ENCODE peak calls at places on chromosomes 11 and 22, in nine cellular contexts. V, T, Q, B, F, J, U, W and C are unnamed samples.

GRCh38 chr11:76747428-76747979 is 35.7 kb upstream of the TSKU start:
- DNase-seq in V (no peak), T (no peak), Q (no peak), B (no peak), F (no peak), J (no peak), U (no peak), W (no peak), C (no peak)

GRCh38 chr11:92443109-92443508 is 218.5 kb downstream of the FAT3 start:
- DNase-seq in V (no peak), T (no peak), Q (no peak), B (no peak), F (no peak), J (no peak), U (no peak), W (no peak), C (no peak)

GRCh38 chr11:115207166-115207591 is 297.0 kb downstream of the CADM1 start:
- DNase-seq in V (no peak), T (no peak), Q (no peak), B (no peak), F (no peak), J (no peak), U (no peak), W (no peak), C (no peak)

GRCh38 chr22:38416621-38417251 is 38.3 kb downstream of the KCNJ4 start:
- DNase-seq in V (no peak), T (no peak), Q (no peak), B (no peak), F (no peak), J (peak), U (no peak), W (peak), C (no peak)

GRCh38 chr11:83641511-83641910 is 355.3 kb upstream of the CCDC90B start:
- DNase-seq in V (peak), T (no peak), Q (peak), B (no peak), F (no peak), J (no peak), U (no peak), W (peak), C (no peak)

GRCh38 chr22:26550498-26551033 is 38.3 kb upstream of the TFIP11 start:
- DNase-seq in V (peak), T (no peak), Q (peak), B (no peak), F (no peak), J (no peak), U (no peak), W (peak), C (no peak)

GRCh38 chr22:25748140-25748539 is 6.2 kb downstream of the MYO18B start:
- DNase-seq in V (no peak), T (no peak), Q (no peak), B (no peak), F (no peak), J (no peak), U (no peak), W (no peak), C (no peak)

GRCh38 chr11:19725379-19726079 is 12.9 kb downstream of the NAV2 start:
- DNase-seq in V (no peak), T (no peak), Q (no peak), B (no peak), F (no peak), J (no peak), U (no peak), W (no peak), C (no peak)

GRCh38 chr11:117703209-117703608 is 93.8 kb downstream of the DSCAML1 start:
- DNase-seq in V (no peak), T (no peak), Q (no peak), B (peak), F (no peak), J (no peak), U (no peak), W (no peak), C (no peak)

GRCh38 chr11:35359321-35360058 is 59.9 kb downstream of the SLC1A2 start:
- DNase-seq in V (no peak), T (peak), Q (no peak), B (no peak), F (no peak), J (no peak), U (no peak), W (no peak), C (no peak)

GRCh38 chr11:93054881-93055280 is 85.4 kb downstream of the MTNR1B start:
- DNase-seq in V (peak), T (no peak), Q (peak), B (no peak), F (no peak), J (no peak), U (peak), W (no peak), C (no peak)

GRCh38 chr11:45275823-45276222 is 10.3 kb downstream of the SYT13 start:
- DNase-seq in V (peak), T (no peak), Q (peak), B (no peak), F (no peak), J (no peak), U (no peak), W (no peak), C (no peak)

GRCh38 chr11:10324474-10324873 is 19.6 kb downstream of the ADM start:
- DNase-seq in V (peak), T (no peak), Q (no peak), B (no peak), F (no peak), J (no peak), U (peak), W (no peak), C (no peak)

GRCh38 chr22:18954941-18955571 is 19.0 kb upstream of the PRODH start:
- DNase-seq in V (no peak), T (no peak), Q (no peak), B (no peak), F (no peak), J (peak), U (no peak), W (no peak), C (no peak)